ENCODE peak calls at places on chromosomes 16 and 17, in nine cellular contexts. O, G, Q, H, T, K, X, S and Y are unnamed samples.

GRCh38 chr16:81940781-81941560 is 70.3 kb downstream of the SDR42E1 start:
- DNase-seq in O (no peak), G (peak; percentile 87), Q (no peak), H (peak; percentile 73), T (peak; percentile 35), K (peak; percentile 43), X (peak; percentile 50), S (peak; percentile 16), Y (peak; percentile 40)

GRCh38 chr17:67168485-67168884 is 76.5 kb downstream of the HELZ start:
- DNase-seq in O (no peak), G (no peak), Q (no peak), H (no peak), T (no peak), K (no peak), X (no peak), S (no peak), Y (no peak)

GRCh38 chr17:45809484-45809883 is 25.4 kb downstream of the CRHR1 start:
- DNase-seq in O (no peak), G (no peak), Q (no peak), H (no peak), T (no peak), K (no peak), X (no peak), S (peak; percentile 13), Y (no peak)

GRCh38 chr16:2473999-2474876 is 689 bp upstream of the TBC1D24 start:
- DNase-seq in O (peak; percentile 54), G (peak; percentile 39), Q (peak; percentile 81), H (peak; percentile 56), T (peak; percentile 68), K (no peak), X (peak; percentile 84), S (peak; percentile 31), Y (no peak)

GRCh38 chr16:23801387-23801786 is 34.4 kb upstream of the PRKCB start:
- DNase-seq in O (peak; percentile 67), G (peak; percentile 32), Q (peak; percentile 86), H (peak; percentile 73), T (peak; percentile 76), K (peak; percentile 13), X (peak; percentile 76), S (peak; percentile 66), Y (peak; percentile 56)

GRCh38 chr16:2952679-2953078 is 11.4 kb upstream of the KREMEN2 start:
- DNase-seq in O (peak; percentile 25), G (no peak), Q (no peak), H (no peak), T (no peak), K (no peak), X (no peak), S (peak; percentile 31), Y (no peak)

GRCh38 chr16:29958756-29959155 is 3.1 kb upstream of the TMEM219 start:
- DNase-seq in O (no peak), G (no peak), Q (no peak), H (no peak), T (no peak), K (no peak), X (no peak), S (no peak), Y (no peak)

GRCh38 chr17:71885662-71886061 is 235.2 kb upstream of the SOX9 start:
- DNase-seq in O (no peak), G (no peak), Q (no peak), H (no peak), T (no peak), K (no peak), X (no peak), S (no peak), Y (no peak)

GRCh38 chr16:75065149-75065807 is 51.3 kb downstream of the LDHD start:
- DNase-seq in O (no peak), G (no peak), Q (no peak), H (peak; percentile 33), T (no peak), K (no peak), X (peak; percentile 37), S (no peak), Y (peak; percentile 60)

GRCh38 chr17:51493206-51493605 is 232.9 kb downstream of the UTP18 start:
- DNase-seq in O (no peak), G (no peak), Q (no peak), H (no peak), T (no peak), K (no peak), X (no peak), S (no peak), Y (no peak)

GRCh38 chr17:55420067-55420775 is 1.4 kb downstream of the MMD start:
- DNase-seq in O (peak; percentile 54), G (no peak), Q (no peak), H (no peak), T (peak; percentile 94), K (no peak), X (no peak), S (no peak), Y (no peak)

GRCh38 chr17:75864448-75864871 is 9.3 kb upstream of the WBP2 start:
- DNase-seq in O (peak; percentile 88), G (peak; percentile 60), Q (peak; percentile 70), H (no peak), T (peak; percentile 33), K (peak; percentile 69), X (peak; percentile 81), S (peak; percentile 98), Y (peak; percentile 87)

GRCh38 chr17:59464246-59464645 is 101.2 kb upstream of the DHX40 start:
- DNase-seq in O (no peak), G (no peak), Q (no peak), H (no peak), T (no peak), K (no peak), X (no peak), S (no peak), Y (no peak)

GRCh38 chr16:88792668-88793587 is 7.9 kb upstream of the PIEZO1 start:
- DNase-seq in O (peak; percentile 17), G (no peak), Q (no peak), H (no peak), T (no peak), K (no peak), X (no peak), S (no peak), Y (peak; percentile 55)
- H3K4me3 ChIP-seq in O (no peak overlapping the region), G (no peak overlapping the region), Q (no peak overlapping the region), H (no peak overlapping the region), T (no peak overlapping the region), K (no peak overlapping the region), X (no peak overlapping the region), S (no peak overlapping the region), Y (peak overlapping the region; percentile 66)

DNA sequence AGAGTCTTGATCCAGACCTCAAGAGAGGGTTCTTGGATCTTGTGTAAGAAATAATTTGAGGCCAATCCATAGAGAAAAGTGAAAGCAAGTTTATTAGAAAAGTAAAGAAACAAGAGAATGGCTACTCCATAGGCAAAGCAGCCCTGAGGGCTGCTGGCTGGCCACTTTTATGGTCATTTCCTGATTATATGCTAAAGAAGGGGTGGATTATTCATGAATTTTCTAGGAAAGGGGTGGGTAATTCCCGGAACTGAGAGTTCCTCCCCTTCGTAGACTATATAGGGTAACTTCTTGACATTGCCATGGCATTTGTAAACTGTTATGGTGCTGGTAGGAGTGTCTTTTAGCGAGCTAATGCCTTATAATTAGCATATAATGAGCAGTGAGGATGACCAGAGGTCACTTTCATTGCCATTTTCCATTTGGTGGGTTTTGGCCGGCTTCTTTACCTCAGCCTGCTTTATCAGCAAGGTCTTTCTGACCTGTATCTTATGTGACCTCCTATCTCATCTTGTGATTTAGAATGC is 4.4 kb downstream of the DHRS7B start:
- DNase-seq in O (no peak), G (no peak), Q (no peak), H (no peak), T (no peak), K (no peak), X (no peak), S (no peak), Y (no peak)
- H3K4me3 ChIP-seq in O (no peak overlapping the region), G (no peak overlapping the region), Q (no peak overlapping the region), H (no peak overlapping the region), T (no peak overlapping the region), K (no peak overlapping the region), X (no peak overlapping the region), S (no peak overlapping the region), Y (no peak overlapping the region)

DNA sequence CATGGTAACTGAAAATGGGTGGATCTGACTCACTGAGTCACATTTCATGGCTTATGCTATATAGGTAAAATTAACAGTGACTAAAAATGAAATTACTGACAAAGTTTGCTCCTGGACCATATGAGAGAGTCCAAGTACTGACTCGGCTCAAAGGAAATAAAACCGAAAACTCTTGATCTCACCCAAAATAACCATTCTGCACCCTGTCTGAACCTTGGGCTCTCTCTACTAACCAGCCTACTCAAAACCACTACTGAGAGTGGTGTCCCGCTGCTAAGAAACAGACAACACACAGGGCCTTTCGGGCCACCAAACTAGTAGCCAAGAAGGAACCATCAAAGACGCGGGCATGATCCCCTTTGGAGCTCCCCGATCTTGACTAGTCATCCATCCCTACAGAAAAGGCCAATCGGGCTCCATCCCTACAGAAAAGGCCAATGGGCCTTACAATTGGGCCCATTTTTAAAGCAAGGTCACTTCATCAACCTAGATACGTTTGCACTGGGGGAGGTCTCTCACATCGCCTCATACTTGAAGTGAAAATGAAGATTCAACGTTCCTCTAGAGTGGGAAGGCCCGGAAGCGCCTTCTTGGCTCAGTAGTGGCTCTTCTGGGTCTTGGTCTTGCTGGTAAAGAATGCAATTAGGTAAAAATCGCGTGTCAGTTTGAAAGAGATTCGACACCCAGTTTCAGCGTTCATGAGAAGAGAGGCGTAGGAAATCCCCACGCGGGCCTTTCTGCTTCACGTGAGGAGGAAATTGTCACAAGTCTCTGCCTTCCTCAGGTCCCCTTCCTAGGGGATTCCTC is 715 bp upstream of the ZPBP2 start:
- DNase-seq in O (no peak), G (no peak), Q (no peak), H (no peak), T (peak; percentile 74), K (no peak), X (no peak), S (no peak), Y (no peak)
- H3K4me3 ChIP-seq in O (no peak overlapping the region), G (no peak overlapping the region), Q (no peak overlapping the region), H (no peak overlapping the region), T (peak overlapping the region; percentile 76), K (no peak overlapping the region), X (no peak overlapping the region), S (no peak overlapping the region), Y (no peak overlapping the region)

DNA sequence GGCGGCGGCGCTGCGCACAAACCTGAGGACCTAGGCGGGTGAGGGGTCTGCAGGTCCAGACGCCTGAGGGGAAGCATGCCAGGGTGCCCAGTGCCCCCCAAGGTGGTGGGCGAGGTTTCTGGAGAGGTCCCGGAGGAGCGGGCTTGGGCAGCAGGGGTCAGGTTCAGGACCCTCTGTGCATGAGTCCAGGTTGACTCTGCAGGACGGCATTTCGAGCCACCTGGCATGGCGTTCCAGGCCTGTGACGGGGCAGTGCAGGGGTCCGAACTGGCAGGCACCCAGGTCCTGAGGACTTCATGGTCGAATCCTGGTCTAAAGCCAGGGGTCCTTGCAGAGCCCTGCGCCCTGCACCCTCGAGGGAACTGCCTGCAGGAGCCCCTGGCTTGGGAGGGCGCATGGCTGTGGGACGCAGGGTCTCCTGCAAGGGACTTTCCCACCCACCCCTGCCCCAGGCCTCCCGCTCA is 3.5 kb downstream of the SLC16A3 start:
- DNase-seq in O (no peak), G (no peak), Q (peak; percentile 68), H (no peak), T (no peak), K (no peak), X (no peak), S (no peak), Y (no peak)
- H3K4me3 ChIP-seq in O (peak overlapping the region; percentile 74), G (peak overlapping the region; percentile 65), Q (peak overlapping the region; percentile 73), H (peak overlapping the region; percentile 65), T (no peak overlapping the region), K (peak overlapping the region; percentile 76), X (no peak overlapping the region), S (no peak overlapping the region), Y (no peak overlapping the region)